ENCODE peak calls at places on chromosome 1, in six cellular contexts. One of them, this sample, is unnamed.
A peak's percentile ranks its signal among the peaks of the same experiment; 100 is the strongest.

GRCh38 chr1:157961805-157962762 is 31.4 kb upstream of the KIRREL1 start:
- DNase-seq in NCI-H1436 treated with DMSO at 0.1 percent for 48 hours: no peak
- DNase-seq in cerebellar cortex: no peak
- DNase-seq in endothelial cell of umbilical vein: peak; percentile 27
- DNase-seq in EL: peak; percentile 84
- DNase-seq in choroid plexus epithelial cell: peak; percentile 70
- DNase-seq in this sample: no peak

GRCh38 chr1:183175631-183176030 is 10.4 kb upstream of the LAMC2 start:
- DNase-seq in cerebellar cortex: no peak
- DNase-seq in EL: no peak
- DNase-seq in NCI-H1436 treated with DMSO at 0.1 percent for 48 hours: no peak
- DNase-seq in choroid plexus epithelial cell: no peak
- DNase-seq in endothelial cell of umbilical vein: no peak
- DNase-seq in this sample: no peak

GRCh38 chr1:214422137-214422671 is 129.2 kb downstream of the PTPN14 start:
- DNase-seq in endothelial cell of umbilical vein: no peak
- DNase-seq in EL: peak; percentile 86
- DNase-seq in choroid plexus epithelial cell: peak; percentile 81
- DNase-seq in cerebellar cortex: no peak
- DNase-seq in NCI-H1436 treated with DMSO at 0.1 percent for 48 hours: no peak
- DNase-seq in this sample: no peak

GRCh38 chr1:26856181-26856580 is 6.8 kb upstream of the SFN start:
- DNase-seq in EL: no peak
- DNase-seq in NCI-H1436 treated with DMSO at 0.1 percent for 48 hours: no peak
- DNase-seq in choroid plexus epithelial cell: no peak
- DNase-seq in endothelial cell of umbilical vein: no peak
- DNase-seq in cerebellar cortex: peak; percentile 44
- DNase-seq in this sample: no peak

GRCh38 chr1:210597555-210598134 is 268.9 kb downstream of the HHAT start:
- DNase-seq in endothelial cell of umbilical vein: no peak
- DNase-seq in choroid plexus epithelial cell: peak; percentile 63
- DNase-seq in EL: peak; percentile 94
- DNase-seq in NCI-H1436 treated with DMSO at 0.1 percent for 48 hours: no peak
- DNase-seq in cerebellar cortex: no peak
- DNase-seq in this sample: no peak

GRCh38 chr1:204110894-204111633 is 38.1 kb downstream of the SOX13 start:
- DNase-seq in cerebellar cortex: no peak
- DNase-seq in endothelial cell of umbilical vein: no peak
- DNase-seq in NCI-H1436 treated with DMSO at 0.1 percent for 48 hours: peak; percentile 6
- DNase-seq in choroid plexus epithelial cell: no peak
- DNase-seq in EL: no peak
- DNase-seq in this sample: no peak

GRCh38 chr1:78716186-78716585 is 66.6 kb downstream of the IFI44 start:
- DNase-seq in NCI-H1436 treated with DMSO at 0.1 percent for 48 hours: no peak
- DNase-seq in cerebellar cortex: no peak
- DNase-seq in endothelial cell of umbilical vein: peak; percentile 55
- DNase-seq in EL: peak; percentile 82
- DNase-seq in choroid plexus epithelial cell: peak; percentile 60
- DNase-seq in this sample: no peak

GRCh38 chr1:39917825-39918224 is 16.1 kb upstream of the MYCL start:
- DNase-seq in NCI-H1436 treated with DMSO at 0.1 percent for 48 hours: no peak
- DNase-seq in EL: no peak
- DNase-seq in cerebellar cortex: peak; percentile 49
- DNase-seq in endothelial cell of umbilical vein: no peak
- DNase-seq in choroid plexus epithelial cell: peak; percentile 57
- DNase-seq in this sample: no peak

GRCh38 chr1:35707253-35708178 is 11.2 kb downstream of the C1orf216 start:
- DNase-seq in NCI-H1436 treated with DMSO at 0.1 percent for 48 hours: no peak
- DNase-seq in EL: peak; percentile 34
- DNase-seq in endothelial cell of umbilical vein: no peak
- DNase-seq in cerebellar cortex: no peak
- DNase-seq in choroid plexus epithelial cell: no peak
- DNase-seq in this sample: no peak

GRCh38 chr1:179080866-179081695 is 789 bp upstream of the TOR3A start:
- DNase-seq in choroid plexus epithelial cell: no peak
- DNase-seq in endothelial cell of umbilical vein: no peak
- DNase-seq in cerebellar cortex: peak; percentile 20
- DNase-seq in NCI-H1436 treated with DMSO at 0.1 percent for 48 hours: no peak
- DNase-seq in EL: no peak
- DNase-seq in this sample: no peak

GRCh38 chr1:19287436-19288185 is 959 bp downstream of the AKR7A3 start:
- DNase-seq in EL: no peak
- DNase-seq in endothelial cell of umbilical vein: no peak
- DNase-seq in choroid plexus epithelial cell: no peak
- DNase-seq in cerebellar cortex: no peak
- DNase-seq in NCI-H1436 treated with DMSO at 0.1 percent for 48 hours: no peak
- DNase-seq in this sample: no peak

GRCh38 chr1:53736290-53736689 is 2.7 kb downstream of the GLIS1 start:
- DNase-seq in endothelial cell of umbilical vein: no peak
- DNase-seq in NCI-H1436 treated with DMSO at 0.1 percent for 48 hours: no peak
- DNase-seq in cerebellar cortex: no peak
- DNase-seq in EL: no peak
- DNase-seq in choroid plexus epithelial cell: peak; percentile 89
- DNase-seq in this sample: no peak

GRCh38 chr1:33633019-33633801 is 160.8 kb downstream of the ZSCAN20 start:
- DNase-seq in endothelial cell of umbilical vein: peak; percentile 77
- DNase-seq in cerebellar cortex: peak; percentile 90
- DNase-seq in EL: peak; percentile 73
- DNase-seq in NCI-H1436 treated with DMSO at 0.1 percent for 48 hours: peak; percentile 61
- DNase-seq in choroid plexus epithelial cell: peak; percentile 91
- DNase-seq in this sample: peak; percentile 91

GRCh38 chr1:60280764-60281278 is 207.3 kb upstream of the C1orf87 start:
- DNase-seq in EL: no peak
- DNase-seq in choroid plexus epithelial cell: no peak
- DNase-seq in NCI-H1436 treated with DMSO at 0.1 percent for 48 hours: no peak
- DNase-seq in cerebellar cortex: no peak
- DNase-seq in endothelial cell of umbilical vein: no peak
- DNase-seq in this sample: no peak

GRCh38 chr1:161198206-161198876 is 513 bp downstream of the ADAMTS4 start:
- DNase-seq in choroid plexus epithelial cell: peak; percentile 50
- DNase-seq in cerebellar cortex: no peak
- DNase-seq in endothelial cell of umbilical vein: peak; percentile 62
- DNase-seq in EL: peak; percentile 73
- DNase-seq in NCI-H1436 treated with DMSO at 0.1 percent for 48 hours: no peak
- DNase-seq in this sample: no peak